ENCODE peak calls at places on chromosomes 5 and 9, in seven cellular contexts. M is PC-9, H is uterus, I is transverse colon, O is colonic mucosa, A is RWPE2, S is testis. U is an unnamed sample.

GRCh38 chr9:132000659-132001058 is 79.0 kb downstream of the MED27 start:
- DNase-seq in M (no peak), H (no peak), I (no peak), O (no peak), A (no peak), S (no peak), U (no peak)

GRCh38 chr5:115389074-115389798 is 92.8 kb upstream of the CCDC112 start:
- DNase-seq in M (no peak), H (no peak), I (no peak), O (no peak), A (no peak), S (no peak), U (peak; percentile 48)

GRCh38 chr9:84996049-84996448 is 326.5 kb downstream of the NTRK2 start:
- DNase-seq in M (no peak), H (no peak), I (no peak), O (no peak), A (no peak), S (no peak), U (peak; percentile 2)

GRCh38 chr5:137376127-137376526 is 123.0 kb downstream of the SPOCK1 start:
- DNase-seq in M (no peak), H (no peak), I (no peak), O (no peak), A (no peak), S (no peak), U (no peak)

GRCh38 chr5:92613546-92613945 is 967.5 kb downstream of the NR2F1-AS1 start:
- DNase-seq in M (no peak), H (no peak), I (no peak), O (no peak), A (no peak), S (no peak), U (no peak)

GRCh38 chr5:166031926-166032325 is 2259.5 kb upstream of the WWC1 start:
- DNase-seq in M (no peak), H (no peak), I (no peak), O (no peak), A (no peak), S (no peak), U (no peak)

GRCh38 chr5:5387192-5387591 is 35.3 kb upstream of the ICE1 start:
- DNase-seq in M (no peak), H (no peak), I (no peak), O (no peak), A (no peak), S (no peak), U (no peak)

GRCh38 chr9:98095401-98095800 is 23.6 kb downstream of the TRIM14 start:
- DNase-seq in M (no peak), H (no peak), I (peak; percentile 7), O (no peak), A (no peak), S (no peak), U (no peak)

GRCh38 chr5:151157426-151158286 is at the start of gene ANXA6:
- DNase-seq in M (peak; percentile 43), H (peak; percentile 85), I (peak; percentile 81), O (peak; percentile 78), A (no peak), S (peak; percentile 92), U (peak; percentile 87)

GRCh38 chr9:69342769-69343168 is 17.8 kb downstream of the ENTREP1 start:
- DNase-seq in M (no peak), H (no peak), I (no peak), O (no peak), A (no peak), S (no peak), U (no peak)

GRCh38 chr9:105447814-105448812 is at the start of gene FSD1L:
- DNase-seq in M (peak; percentile 75), H (peak; percentile 91), I (peak; percentile 96), O (peak; percentile 95), A (peak; percentile 93), S (peak; percentile 95), U (peak; percentile 97)

GRCh38 chr5:147949711-147950573 is 43.6 kb upstream of the C5orf46 start:
- DNase-seq in M (peak; percentile 42), H (no peak), I (no peak), O (no peak), A (no peak), S (no peak), U (peak; percentile 53)

GRCh38 chr9:1366300-1366699 is 316.1 kb downstream of the DMRT2 start:
- DNase-seq in M (no peak), H (no peak), I (no peak), O (no peak), A (no peak), S (no peak), U (no peak)

GRCh38 chr5:90201923-90202322 is 207.6 kb downstream of the CETN3 start:
- DNase-seq in M (peak; percentile 51), H (no peak), I (no peak), O (no peak), A (no peak), S (no peak), U (no peak)

GRCh38 chr5:64977779-64978178 is 209.0 kb downstream of the CWC27 start:
- DNase-seq in M (no peak), H (peak; percentile 74), I (no peak), O (no peak), A (no peak), S (no peak), U (no peak)

GRCh38 chr5:55633574-55634203 is 78.4 kb downstream of the SLC38A9 start:
- DNase-seq in M (peak; percentile 67), H (no peak), I (peak; percentile 54), O (peak; percentile 50), A (no peak), S (no peak), U (peak; percentile 43)

GRCh38 chr9:114779352-114779845 is 26.4 kb downstream of the TNFSF15 start:
- DNase-seq in M (peak; percentile 94), H (peak; percentile 34), I (peak; percentile 94), O (peak; percentile 95), A (no peak), S (no peak), U (no peak)

GRCh38 chr5:93622240-93622885 is 39.3 kb downstream of the NR2F1 start:
- DNase-seq in M (peak; percentile 67), H (no peak), I (no peak), O (no peak), A (no peak), S (no peak), U (no peak)

GRCh38 chr5:23507278-23507685 is at the start of gene PRDM9:
- DNase-seq in M (no peak), H (peak; percentile 41), I (peak; percentile 10), O (no peak), A (no peak), S (peak; percentile 86), U (no peak)

GRCh38 chr9:75239176-75239575 is 150.9 kb downstream of the OSTF1 start:
- DNase-seq in M (peak; percentile 44), H (no peak), I (no peak), O (no peak), A (no peak), S (no peak), U (no peak)

GRCh38 chr5:67799732-67800234 is 415.8 kb upstream of the PIK3R1 start:
- DNase-seq in M (no peak), H (peak; percentile 44), I (no peak), O (no peak), A (no peak), S (peak; percentile 60), U (peak; percentile 43)

GRCh38 chr5:134833340-134834032 is 12.3 kb upstream of the C5orf24 start:
- DNase-seq in M (no peak), H (no peak), I (no peak), O (no peak), A (no peak), S (no peak), U (no peak)

DNA sequence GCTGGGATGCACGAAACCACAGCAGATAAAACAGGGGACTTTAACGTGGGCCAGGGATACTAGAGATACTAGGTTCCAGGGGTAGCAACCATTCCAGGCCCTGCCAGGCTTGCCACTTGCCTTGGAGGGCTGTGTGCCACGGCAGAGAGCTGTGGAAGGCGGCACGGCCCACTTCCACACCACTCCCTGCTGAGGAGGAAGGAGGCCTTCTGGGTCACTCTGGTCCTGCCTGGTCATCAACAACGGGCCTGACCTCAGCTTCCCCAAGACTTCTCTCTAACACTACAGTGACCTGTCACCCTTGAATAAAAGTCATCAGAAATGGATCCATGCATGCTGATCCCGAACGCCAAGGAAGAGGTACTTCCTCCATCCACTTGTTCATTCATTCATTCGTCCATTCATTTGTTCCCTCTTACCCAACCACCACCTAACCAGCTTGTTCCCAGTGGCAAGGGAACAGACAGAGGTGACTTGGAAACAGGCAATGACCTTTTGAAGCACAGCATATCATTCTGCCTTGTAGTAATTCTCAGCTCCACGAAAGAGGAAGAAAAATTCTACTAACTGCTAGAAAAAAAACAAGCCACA is 58.8 kb downstream of the STK10 start:
- DNase-seq in M (no peak), H (no peak), I (no peak), O (no peak), A (no peak), S (no peak), U (no peak)
- H3K36me3 ChIP-seq in M (no peaks in the 10 kb centered on the region), H (no peaks in the 10 kb centered on the region), I (no peaks in the 10 kb centered on the region), O (no peaks in the 10 kb centered on the region), A (peaks cover 19% of the 10 kb centered on the region), S (no peaks in the 10 kb centered on the region), U (peaks cover 2% of the 10 kb centered on the region)

DNA sequence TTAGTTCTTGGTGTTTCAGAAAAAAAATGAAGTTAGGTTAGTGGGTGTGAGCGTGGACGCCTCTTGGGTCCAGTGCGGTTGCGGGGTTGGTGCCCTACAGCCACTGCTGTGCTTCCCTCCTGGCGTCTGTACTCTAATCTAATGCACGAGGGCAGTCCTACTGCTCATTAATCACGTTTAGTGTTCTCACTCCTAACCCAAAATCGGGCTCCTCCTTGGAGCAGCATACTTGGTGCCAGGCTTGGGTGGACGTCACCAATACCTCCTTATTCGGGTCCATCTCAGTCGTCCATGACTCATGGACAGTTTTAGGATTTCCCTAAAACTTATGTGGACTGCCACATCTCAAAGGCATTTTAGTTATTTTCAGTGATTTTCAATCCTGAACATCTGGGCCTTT is 41.6 kb downstream of the TRIO start:
- DNase-seq in M (no peak), H (peak; percentile 49), I (no peak), O (no peak), A (no peak), S (no peak), U (no peak)
- H3K4me1 ChIP-seq in M (peaks cover 97% of the 10 kb centered on the region), H (peaks cover 29% of the 10 kb centered on the region), I (peaks cover 56% of the 10 kb centered on the region), O (no peaks in the 10 kb centered on the region), A (peaks cover 98% of the 10 kb centered on the region), S (peaks cover 24% of the 10 kb centered on the region), U (peaks cover 26% of the 10 kb centered on the region)

DNA sequence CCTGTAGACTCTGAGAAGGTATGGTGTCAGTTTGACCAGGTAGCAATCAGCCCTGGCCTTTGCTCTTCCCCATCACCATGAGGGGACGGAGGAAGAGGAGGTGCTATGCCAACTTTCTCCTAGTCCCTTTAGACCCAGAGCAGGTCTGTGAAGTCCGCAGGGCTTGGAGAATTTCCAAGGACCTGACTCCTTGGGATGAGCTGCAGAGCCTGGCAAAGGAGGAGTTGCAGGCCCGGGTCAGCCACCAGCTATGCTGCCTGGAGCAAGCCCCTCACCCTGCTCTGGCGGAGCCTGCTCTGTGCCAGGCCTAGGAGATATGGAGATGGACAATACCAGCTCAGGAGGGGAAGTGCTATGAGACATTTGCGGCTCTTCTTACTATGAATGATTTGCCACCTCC is 188.3 kb downstream of the CDK5RAP2 start:
- DNase-seq in M (no peak), H (no peak), I (no peak), O (no peak), A (no peak), S (no peak), U (no peak)
- H3K36me3 ChIP-seq in M (peaks cover 3% of the 10 kb centered on the region), H (no peaks in the 10 kb centered on the region), I (peaks cover 14% of the 10 kb centered on the region), O (no peaks in the 10 kb centered on the region), A (peaks cover 28% of the 10 kb centered on the region), S (no peaks in the 10 kb centered on the region), U (peaks cover 25% of the 10 kb centered on the region)

GRCh38 chr5:56845277-56845676 is 29.9 kb downstream of the MAP3K1 start:
- DNase-seq in M (no peak), H (no peak), I (no peak), O (no peak), A (no peak), S (no peak), U (no peak)
- H3K4me1 ChIP-seq in M (no peaks in the 10 kb centered on the region), H (no peaks in the 10 kb centered on the region), I (peaks cover 14% of the 10 kb centered on the region), O (no peaks in the 10 kb centered on the region), A (no peaks in the 10 kb centered on the region), S (peaks cover 49% of the 10 kb centered on the region), U (peaks cover 15% of the 10 kb centered on the region)

GRCh38 chr5:176383961-176384360 is 4.4 kb downstream of the NOP16 start:
- DNase-seq in M (no peak), H (no peak), I (no peak), O (no peak), A (no peak), S (no peak), U (no peak)
- H3K36me3 ChIP-seq in M (peaks cover 46% of the 10 kb centered on the region), H (no peaks in the 10 kb centered on the region), I (peaks cover 21% of the 10 kb centered on the region), O (no peaks in the 10 kb centered on the region), A (peaks cover 65% of the 10 kb centered on the region), S (no peaks in the 10 kb centered on the region), U (peaks cover 20% of the 10 kb centered on the region)

U was measured in cardiac muscle cell.